ENCODE peak calls at places on chromosomes 5 and 9, in ten cellular contexts. One of them, this sample, is unnamed.

GRCh38 chr5:74196233-74196632 is 444.3 kb downstream of the ENC1 start:
- DNase-seq in BE2C: no peak
- DNase-seq in CD4-positive, alpha-beta T cell: no peak
- DNase-seq in transverse colon: no peak
- DNase-seq in pancreas: no peak
- DNase-seq in right lobe of liver: no peak
- DNase-seq in thyroid gland: no peak
- DNase-seq in cardiac muscle cell: no peak
- DNase-seq in lower lobe of right lung: no peak
- DNase-seq in psoas muscle: no peak
- DNase-seq in this sample: no peak

GRCh38 chr5:125311743-125312142 is 565.3 kb upstream of the ZNF608 start:
- DNase-seq in BE2C: no peak
- DNase-seq in CD4-positive, alpha-beta T cell: no peak
- DNase-seq in transverse colon: no peak
- DNase-seq in pancreas: no peak
- DNase-seq in right lobe of liver: no peak
- DNase-seq in thyroid gland: no peak
- DNase-seq in cardiac muscle cell: peak; percentile 85
- DNase-seq in lower lobe of right lung: no peak
- DNase-seq in psoas muscle: no peak
- DNase-seq in this sample: no peak

GRCh38 chr9:97617939-97618416 is 15.2 kb downstream of the TSTD2 start:
- DNase-seq in BE2C: no peak
- DNase-seq in CD4-positive, alpha-beta T cell: no peak
- DNase-seq in transverse colon: no peak
- DNase-seq in pancreas: no peak
- DNase-seq in right lobe of liver: no peak
- DNase-seq in thyroid gland: no peak
- DNase-seq in cardiac muscle cell: no peak
- DNase-seq in lower lobe of right lung: no peak
- DNase-seq in psoas muscle: no peak
- DNase-seq in this sample: no peak

GRCh38 chr5:119347996-119348395 is 7.8 kb upstream of the TNFAIP8 start:
- DNase-seq in BE2C: no peak
- DNase-seq in CD4-positive, alpha-beta T cell: no peak
- DNase-seq in transverse colon: no peak
- DNase-seq in pancreas: no peak
- DNase-seq in right lobe of liver: no peak
- DNase-seq in thyroid gland: no peak
- DNase-seq in cardiac muscle cell: peak; percentile 54
- DNase-seq in lower lobe of right lung: no peak
- DNase-seq in psoas muscle: no peak
- DNase-seq in this sample: no peak

GRCh38 chr9:2700398-2700797 is 16.9 kb upstream of the KCNV2 start:
- DNase-seq in BE2C: no peak
- DNase-seq in CD4-positive, alpha-beta T cell: no peak
- DNase-seq in transverse colon: no peak
- DNase-seq in pancreas: no peak
- DNase-seq in right lobe of liver: no peak
- DNase-seq in thyroid gland: no peak
- DNase-seq in cardiac muscle cell: no peak
- DNase-seq in lower lobe of right lung: no peak
- DNase-seq in psoas muscle: no peak
- DNase-seq in this sample: no peak

GRCh38 chr5:121279801-121280200 is 571.9 kb upstream of the FTMT start:
- DNase-seq in BE2C: no peak
- DNase-seq in CD4-positive, alpha-beta T cell: no peak
- DNase-seq in transverse colon: no peak
- DNase-seq in pancreas: no peak
- DNase-seq in right lobe of liver: no peak
- DNase-seq in thyroid gland: no peak
- DNase-seq in cardiac muscle cell: no peak
- DNase-seq in lower lobe of right lung: no peak
- DNase-seq in psoas muscle: no peak
- DNase-seq in this sample: no peak

GRCh38 chr5:88952996-88953643 is 70.1 kb upstream of the MEF2C start:
- DNase-seq in BE2C: no peak
- DNase-seq in CD4-positive, alpha-beta T cell: no peak
- DNase-seq in transverse colon: no peak
- DNase-seq in pancreas: no peak
- DNase-seq in right lobe of liver: no peak
- DNase-seq in thyroid gland: no peak
- DNase-seq in cardiac muscle cell: no peak
- DNase-seq in lower lobe of right lung: no peak
- DNase-seq in psoas muscle: no peak
- DNase-seq in this sample: no peak

GRCh38 chr9:5113994-5114748 is 71.3 kb downstream of the INSL6 start:
- DNase-seq in BE2C: no peak
- DNase-seq in CD4-positive, alpha-beta T cell: no peak
- DNase-seq in transverse colon: no peak
- DNase-seq in pancreas: peak; percentile 17
- DNase-seq in right lobe of liver: peak; percentile 32
- DNase-seq in thyroid gland: no peak
- DNase-seq in cardiac muscle cell: no peak
- DNase-seq in lower lobe of right lung: no peak
- DNase-seq in psoas muscle: no peak
- DNase-seq in this sample: peak; percentile 51

GRCh38 chr9:99326112-99326916 is 104.2 kb downstream of the SEC61B start:
- DNase-seq in BE2C: no peak
- DNase-seq in CD4-positive, alpha-beta T cell: no peak
- DNase-seq in transverse colon: no peak
- DNase-seq in pancreas: no peak
- DNase-seq in right lobe of liver: no peak
- DNase-seq in thyroid gland: no peak
- DNase-seq in cardiac muscle cell: peak; percentile 6
- DNase-seq in lower lobe of right lung: no peak
- DNase-seq in psoas muscle: no peak
- DNase-seq in this sample: no peak

GRCh38 chr5:157510682-157511081 is 50.7 kb downstream of the NIPAL4 start:
- DNase-seq in BE2C: no peak
- DNase-seq in CD4-positive, alpha-beta T cell: no peak
- DNase-seq in transverse colon: no peak
- DNase-seq in pancreas: no peak
- DNase-seq in right lobe of liver: no peak
- DNase-seq in thyroid gland: no peak
- DNase-seq in cardiac muscle cell: no peak
- DNase-seq in lower lobe of right lung: no peak
- DNase-seq in psoas muscle: no peak
- DNase-seq in this sample: no peak

GRCh38 chr5:179874136-179874535 is 15.5 kb upstream of the MRNIP start:
- DNase-seq in BE2C: no peak
- DNase-seq in CD4-positive, alpha-beta T cell: no peak
- DNase-seq in transverse colon: no peak
- DNase-seq in pancreas: no peak
- DNase-seq in right lobe of liver: no peak
- DNase-seq in thyroid gland: no peak
- DNase-seq in cardiac muscle cell: no peak
- DNase-seq in lower lobe of right lung: no peak
- DNase-seq in psoas muscle: no peak
- DNase-seq in this sample: no peak

GRCh38 chr5:117776977-117777376 is 1202.4 kb upstream of the SEMA6A start:
- DNase-seq in BE2C: no peak
- DNase-seq in CD4-positive, alpha-beta T cell: no peak
- DNase-seq in transverse colon: no peak
- DNase-seq in pancreas: no peak
- DNase-seq in right lobe of liver: no peak
- DNase-seq in thyroid gland: no peak
- DNase-seq in cardiac muscle cell: no peak
- DNase-seq in lower lobe of right lung: no peak
- DNase-seq in psoas muscle: no peak
- DNase-seq in this sample: no peak

DNA sequence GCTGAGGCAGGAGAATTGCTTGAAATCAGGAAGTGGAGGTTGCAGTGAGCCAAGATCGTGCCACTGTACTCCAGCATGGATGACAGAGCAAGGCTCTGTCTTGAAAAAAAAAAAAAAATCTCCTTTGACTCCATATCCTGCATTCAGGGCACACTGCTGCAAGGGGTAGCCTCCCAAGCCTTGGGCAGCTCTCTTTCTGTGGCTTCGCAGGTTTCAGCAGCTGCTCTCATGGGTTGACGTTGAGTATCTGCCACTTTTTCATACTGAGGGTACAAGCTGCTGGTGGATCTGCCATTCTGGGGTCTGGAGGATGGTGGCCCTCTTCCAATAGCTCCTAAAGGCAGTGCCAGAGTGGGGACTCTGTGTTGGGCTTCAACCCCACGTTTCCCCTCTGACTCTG is 2198.1 kb upstream of the WWC1 start:
- DNase-seq in BE2C: no peak
- DNase-seq in CD4-positive, alpha-beta T cell: no peak
- DNase-seq in transverse colon: no peak
- DNase-seq in pancreas: no peak
- DNase-seq in right lobe of liver: no peak
- DNase-seq in thyroid gland: no peak
- DNase-seq in cardiac muscle cell: no peak
- DNase-seq in lower lobe of right lung: no peak
- DNase-seq in psoas muscle: no peak
- DNase-seq in this sample: no peak
- H3K9me3 ChIP-seq in BE2C: no peaks in the 10 kb centered on the region
- H3K9me3 ChIP-seq in CD4-positive, alpha-beta T cell: no peaks in the 10 kb centered on the region
- H3K9me3 ChIP-seq in transverse colon: no peaks in the 10 kb centered on the region
- H3K9me3 ChIP-seq in pancreas: no peaks in the 10 kb centered on the region
- H3K9me3 ChIP-seq in right lobe of liver: no peaks in the 10 kb centered on the region
- H3K9me3 ChIP-seq in thyroid gland: no peaks in the 10 kb centered on the region
- H3K9me3 ChIP-seq in cardiac muscle cell: no peaks in the 10 kb centered on the region
- H3K9me3 ChIP-seq in lower lobe of right lung: no peaks in the 10 kb centered on the region
- H3K9me3 ChIP-seq in psoas muscle: no peaks in the 10 kb centered on the region
- H3K9me3 ChIP-seq in this sample: no peaks in the 10 kb centered on the region

GRCh38 chr9:134818000-134818568 is 62.5 kb upstream of the FCN2 start:
- DNase-seq in BE2C: no peak
- DNase-seq in CD4-positive, alpha-beta T cell: no peak
- DNase-seq in transverse colon: no peak
- DNase-seq in pancreas: no peak
- DNase-seq in right lobe of liver: no peak
- DNase-seq in thyroid gland: no peak
- DNase-seq in cardiac muscle cell: no peak
- DNase-seq in lower lobe of right lung: no peak
- DNase-seq in psoas muscle: no peak
- DNase-seq in this sample: no peak
- TF ChIP-seq CTCF in BE2C: no peak
- TF ChIP-seq CTCF in CD4-positive, alpha-beta T cell: no peak
- TF ChIP-seq CTCF in transverse colon: no peak
- TF ChIP-seq CTCF in pancreas: no peak
- TF ChIP-seq CTCF in right lobe of liver: no peak
- TF ChIP-seq CTCF in thyroid gland: no peak
- TF ChIP-seq CTCF in cardiac muscle cell: no peak
- TF ChIP-seq CTCF in lower lobe of right lung: no peak
- TF ChIP-seq CTCF in psoas muscle: no peak
- TF ChIP-seq CTCF in this sample: no peak

GRCh38 chr9:136193127-136193890 is 11.6 kb downstream of the LHX3 start:
- DNase-seq in BE2C: no peak
- DNase-seq in CD4-positive, alpha-beta T cell: no peak
- DNase-seq in transverse colon: no peak
- DNase-seq in pancreas: no peak
- DNase-seq in right lobe of liver: no peak
- DNase-seq in thyroid gland: no peak
- DNase-seq in cardiac muscle cell: no peak
- DNase-seq in lower lobe of right lung: no peak
- DNase-seq in psoas muscle: no peak
- DNase-seq in this sample: no peak
- H3K9me3 ChIP-seq in BE2C: no peaks in the 10 kb centered on the region
- H3K9me3 ChIP-seq in CD4-positive, alpha-beta T cell: no peaks in the 10 kb centered on the region
- H3K9me3 ChIP-seq in transverse colon: no peaks in the 10 kb centered on the region
- H3K9me3 ChIP-seq in pancreas: no peaks in the 10 kb centered on the region
- H3K9me3 ChIP-seq in right lobe of liver: no peaks in the 10 kb centered on the region
- H3K9me3 ChIP-seq in thyroid gland: no peaks in the 10 kb centered on the region
- H3K9me3 ChIP-seq in cardiac muscle cell: no peaks in the 10 kb centered on the region
- H3K9me3 ChIP-seq in lower lobe of right lung: no peaks in the 10 kb centered on the region
- H3K9me3 ChIP-seq in psoas muscle: no peaks in the 10 kb centered on the region
- H3K9me3 ChIP-seq in this sample: no peaks in the 10 kb centered on the region

GRCh38 chr9:121607434-121608248 is 43.8 kb upstream of the DAB2IP start:
- DNase-seq in BE2C: peak; percentile 75
- DNase-seq in CD4-positive, alpha-beta T cell: no peak
- DNase-seq in transverse colon: no peak
- DNase-seq in pancreas: no peak
- DNase-seq in right lobe of liver: no peak
- DNase-seq in thyroid gland: no peak
- DNase-seq in cardiac muscle cell: peak; percentile 41
- DNase-seq in lower lobe of right lung: no peak
- DNase-seq in psoas muscle: peak; percentile 57
- DNase-seq in this sample: no peak

GRCh38 chr9:121612511-121612998 is 38.9 kb upstream of the DAB2IP start:
- DNase-seq in BE2C: no peak
- DNase-seq in CD4-positive, alpha-beta T cell: no peak
- DNase-seq in transverse colon: peak; percentile 53
- DNase-seq in pancreas: no peak
- DNase-seq in right lobe of liver: peak; percentile 70
- DNase-seq in thyroid gland: peak; percentile 79
- DNase-seq in cardiac muscle cell: no peak
- DNase-seq in lower lobe of right lung: peak; percentile 59
- DNase-seq in psoas muscle: no peak
- DNase-seq in this sample: peak; percentile 73

GRCh38 chr9:121613009-121613766 is 38.2 kb upstream of the DAB2IP start:
- DNase-seq in BE2C: no peak
- DNase-seq in CD4-positive, alpha-beta T cell: no peak
- DNase-seq in transverse colon: no peak
- DNase-seq in pancreas: no peak
- DNase-seq in right lobe of liver: no peak
- DNase-seq in thyroid gland: peak; percentile 39
- DNase-seq in cardiac muscle cell: no peak
- DNase-seq in lower lobe of right lung: no peak
- DNase-seq in psoas muscle: no peak
- DNase-seq in this sample: no peak

GRCh38 chr9:121610638-121610953 is 40.8 kb upstream of the DAB2IP start:
- DNase-seq in BE2C: no peak
- DNase-seq in CD4-positive, alpha-beta T cell: no peak
- DNase-seq in transverse colon: no peak
- DNase-seq in pancreas: no peak
- DNase-seq in right lobe of liver: no peak
- DNase-seq in thyroid gland: peak; percentile 27
- DNase-seq in cardiac muscle cell: no peak
- DNase-seq in lower lobe of right lung: no peak
- DNase-seq in psoas muscle: no peak
- DNase-seq in this sample: no peak

DNA sequence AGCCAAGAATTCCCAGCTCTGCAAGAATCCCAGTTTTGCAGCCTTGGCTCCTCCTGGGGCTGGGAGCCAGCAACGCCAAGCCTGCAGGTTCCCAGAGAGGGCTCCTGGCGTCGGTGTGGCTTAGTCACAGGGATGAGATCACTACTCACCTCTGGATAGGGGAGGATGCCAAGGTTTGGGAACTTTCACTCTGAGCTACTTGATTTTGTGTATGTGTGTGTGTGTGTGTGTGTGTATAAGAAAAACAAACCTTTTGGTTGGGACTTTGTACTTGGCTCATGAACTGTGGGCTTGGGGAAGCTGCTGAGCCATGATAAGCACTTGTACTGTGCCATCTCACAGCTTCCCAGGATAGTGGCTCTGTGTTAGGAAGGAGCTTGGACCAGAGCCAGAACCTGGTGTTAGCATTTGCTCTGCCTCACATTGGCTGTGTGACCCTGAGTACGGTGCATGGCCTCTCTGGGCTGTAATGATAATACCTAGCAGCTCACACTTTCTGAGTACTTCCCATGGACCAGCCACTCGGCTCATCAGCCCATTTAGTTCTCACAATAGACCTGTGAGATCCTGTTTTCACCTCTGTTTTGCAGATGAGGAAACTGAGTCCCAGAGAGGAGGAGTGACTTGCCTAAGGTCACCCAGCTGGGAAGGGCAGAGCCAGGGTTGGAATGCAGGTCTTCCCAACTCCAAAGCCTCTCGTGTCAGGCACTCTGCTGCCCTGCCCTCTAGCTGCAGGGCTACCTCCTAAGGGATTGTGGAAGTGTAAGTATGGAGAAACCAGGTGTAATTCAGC is 41.4 kb upstream of the DAB2IP start:
- DNase-seq in BE2C: peak; percentile 46
- DNase-seq in CD4-positive, alpha-beta T cell: no peak
- DNase-seq in transverse colon: no peak
- DNase-seq in pancreas: peak; percentile 95
- DNase-seq in right lobe of liver: peak; percentile 89
- DNase-seq in thyroid gland: peak; percentile 94
- DNase-seq in cardiac muscle cell: peak; percentile 42
- DNase-seq in lower lobe of right lung: peak; percentile 59
- DNase-seq in psoas muscle: peak; percentile 67
- DNase-seq in this sample: no peak
- TF ChIP-seq CTCF in BE2C: no peak
- TF ChIP-seq CTCF in CD4-positive, alpha-beta T cell: no peak
- TF ChIP-seq CTCF in transverse colon: no peak
- TF ChIP-seq CTCF in pancreas: no peak
- TF ChIP-seq CTCF in right lobe of liver: no peak
- TF ChIP-seq CTCF in thyroid gland: no peak
- TF ChIP-seq CTCF in cardiac muscle cell: no peak
- TF ChIP-seq CTCF in lower lobe of right lung: no peak
- TF ChIP-seq CTCF in psoas muscle: peak; percentile 20
- TF ChIP-seq CTCF in this sample: no peak